ENCODE peak calls at places on chromosomes 6 and 20, in six cellular contexts. One of them, this sample, is unnamed.
A peak's percentile ranks its signal among the peaks of the same experiment; 100 is the strongest.

GRCh38 chr6:3847521-3847920 is 1.7 kb upstream of the FAM50B start:
- DNase-seq in aorta: no peak
- DNase-seq in Caki2: no peak
- DNase-seq in MCF 10A: no peak
- DNase-seq in anterior cingulate cortex: no peak
- DNase-seq in HCEC 1CT: no peak
- DNase-seq in this sample: no peak

GRCh38 chr6:165321150-165321549 is 11.7 kb upstream of the C6orf118 start:
- DNase-seq in HCEC 1CT: no peak
- DNase-seq in anterior cingulate cortex: no peak
- DNase-seq in MCF 10A: no peak
- DNase-seq in Caki2: no peak
- DNase-seq in aorta: no peak
- DNase-seq in this sample: no peak

GRCh38 chr6:2770171-2770570 is 5.0 kb downstream of the WRNIP1 start:
- DNase-seq in MCF 10A: no peak
- DNase-seq in aorta: peak; percentile 81
- DNase-seq in Caki2: no peak
- DNase-seq in HCEC 1CT: no peak
- DNase-seq in anterior cingulate cortex: no peak
- DNase-seq in this sample: peak; percentile 73

GRCh38 chr6:99241905-99242534 is 107.5 kb downstream of the FAXC start:
- DNase-seq in anterior cingulate cortex: peak; percentile 0
- DNase-seq in aorta: no peak
- DNase-seq in HCEC 1CT: peak; percentile 5
- DNase-seq in MCF 10A: peak; percentile 42
- DNase-seq in Caki2: peak; percentile 44
- DNase-seq in this sample: no peak

GRCh38 chr20:54633903-54634302 is 158.5 kb downstream of the DOK5 start:
- DNase-seq in aorta: no peak
- DNase-seq in HCEC 1CT: no peak
- DNase-seq in Caki2: no peak
- DNase-seq in MCF 10A: no peak
- DNase-seq in anterior cingulate cortex: no peak
- DNase-seq in this sample: no peak

GRCh38 chr6:108805611-108806181 is 42.5 kb upstream of the ARMC2 start:
- DNase-seq in aorta: no peak
- DNase-seq in anterior cingulate cortex: no peak
- DNase-seq in Caki2: no peak
- DNase-seq in MCF 10A: no peak
- DNase-seq in HCEC 1CT: no peak
- DNase-seq in this sample: no peak

GRCh38 chr6:121897337-121897760 is 461.9 kb downstream of the GJA1 start:
- DNase-seq in HCEC 1CT: no peak
- DNase-seq in Caki2: no peak
- DNase-seq in anterior cingulate cortex: no peak
- DNase-seq in MCF 10A: peak; percentile 50
- DNase-seq in aorta: no peak
- DNase-seq in this sample: no peak

GRCh38 chr20:45114465-45115385 is at the start of gene WFDC5:
- DNase-seq in Caki2: no peak
- DNase-seq in MCF 10A: no peak
- DNase-seq in anterior cingulate cortex: no peak
- DNase-seq in HCEC 1CT: no peak
- DNase-seq in aorta: no peak
- DNase-seq in this sample: no peak

GRCh38 chr20:4681441-4681840 is 40.3 kb upstream of the PRND start:
- DNase-seq in Caki2: no peak
- DNase-seq in MCF 10A: no peak
- DNase-seq in anterior cingulate cortex: no peak
- DNase-seq in aorta: no peak
- DNase-seq in HCEC 1CT: no peak
- DNase-seq in this sample: no peak

GRCh38 chr20:44020406-44021148 is 105.9 kb downstream of the TOX2 start:
- DNase-seq in HCEC 1CT: no peak
- DNase-seq in MCF 10A: no peak
- DNase-seq in Caki2: no peak
- DNase-seq in aorta: no peak
- DNase-seq in anterior cingulate cortex: no peak
- DNase-seq in this sample: no peak

GRCh38 chr20:7656662-7657061 is 283.6 kb downstream of the HAO1 start:
- DNase-seq in aorta: no peak
- DNase-seq in MCF 10A: no peak
- DNase-seq in anterior cingulate cortex: no peak
- DNase-seq in HCEC 1CT: no peak
- DNase-seq in Caki2: no peak
- DNase-seq in this sample: no peak

GRCh38 chr6:63307581-63308246 is 12.1 kb downstream of the LGSN start:
- DNase-seq in aorta: no peak
- DNase-seq in HCEC 1CT: peak; percentile 66
- DNase-seq in anterior cingulate cortex: no peak
- DNase-seq in MCF 10A: peak; percentile 74
- DNase-seq in Caki2: peak; percentile 80
- DNase-seq in this sample: peak; percentile 47

GRCh38 chr6:11909696-11910132 is 102.4 kb upstream of the HIVEP1 start:
- DNase-seq in HCEC 1CT: peak; percentile 24
- DNase-seq in MCF 10A: no peak
- DNase-seq in Caki2: no peak
- DNase-seq in aorta: no peak
- DNase-seq in anterior cingulate cortex: no peak
- DNase-seq in this sample: no peak

GRCh38 chr6:10190042-10190441 is 224.8 kb downstream of the TFAP2A start:
- DNase-seq in HCEC 1CT: no peak
- DNase-seq in MCF 10A: no peak
- DNase-seq in aorta: no peak
- DNase-seq in Caki2: peak; percentile 43
- DNase-seq in anterior cingulate cortex: no peak
- DNase-seq in this sample: no peak

GRCh38 chr6:5398530-5398929 is 137.2 kb downstream of the FARS2 start:
- DNase-seq in aorta: no peak
- DNase-seq in MCF 10A: peak; percentile 59
- DNase-seq in anterior cingulate cortex: no peak
- DNase-seq in HCEC 1CT: peak; percentile 51
- DNase-seq in Caki2: peak; percentile 5
- DNase-seq in this sample: peak; percentile 65

GRCh38 chr6:141580988-141581387 is 551.7 kb upstream of the GJE1 start:
- DNase-seq in anterior cingulate cortex: no peak
- DNase-seq in aorta: no peak
- DNase-seq in MCF 10A: no peak
- DNase-seq in HCEC 1CT: peak; percentile 49
- DNase-seq in Caki2: no peak
- DNase-seq in this sample: no peak

GRCh38 chr6:139485185-139485584 is 110.7 kb upstream of the CITED2 start:
- DNase-seq in Caki2: no peak
- DNase-seq in aorta: no peak
- DNase-seq in HCEC 1CT: no peak
- DNase-seq in anterior cingulate cortex: no peak
- DNase-seq in MCF 10A: no peak
- DNase-seq in this sample: no peak

GRCh38 chr6:83904395-83904794 is 44.9 kb downstream of the CYB5R4 start:
- DNase-seq in Caki2: no peak
- DNase-seq in anterior cingulate cortex: no peak
- DNase-seq in MCF 10A: no peak
- DNase-seq in aorta: no peak
- DNase-seq in HCEC 1CT: no peak
- DNase-seq in this sample: no peak

GRCh38 chr20:46111028-46111835 is 6.9 kb upstream of the CD40 start:
- DNase-seq in anterior cingulate cortex: no peak
- DNase-seq in aorta: peak; percentile 54
- DNase-seq in HCEC 1CT: no peak
- DNase-seq in Caki2: no peak
- DNase-seq in MCF 10A: no peak
- DNase-seq in this sample: no peak

GRCh38 chr20:5216663-5217062 is 89.9 kb downstream of the CDS2 start:
- DNase-seq in anterior cingulate cortex: no peak
- DNase-seq in MCF 10A: no peak
- DNase-seq in Caki2: no peak
- DNase-seq in aorta: no peak
- DNase-seq in HCEC 1CT: no peak
- DNase-seq in this sample: no peak

GRCh38 chr6:128519132-128519930 is 1.1 kb downstream of the PTPRK start:
- DNase-seq in aorta: peak; percentile 80
- DNase-seq in MCF 10A: peak; percentile 68
- DNase-seq in Caki2: peak; percentile 77
- DNase-seq in HCEC 1CT: peak; percentile 58
- DNase-seq in anterior cingulate cortex: peak; percentile 64
- DNase-seq in this sample: peak; percentile 67

GRCh38 chr6:30020629-30021028 is 40.4 kb upstream of the POLR1H start:
- DNase-seq in aorta: no peak
- DNase-seq in anterior cingulate cortex: no peak
- DNase-seq in MCF 10A: no peak
- DNase-seq in HCEC 1CT: no peak
- DNase-seq in Caki2: no peak
- DNase-seq in this sample: no peak

GRCh38 chr6:6972456-6972855 is 135.3 kb upstream of the RREB1 start:
- DNase-seq in aorta: no peak
- DNase-seq in anterior cingulate cortex: no peak
- DNase-seq in HCEC 1CT: no peak
- DNase-seq in MCF 10A: peak; percentile 68
- DNase-seq in Caki2: no peak
- DNase-seq in this sample: no peak

GRCh38 chr6:133767571-133767970 is 121.3 kb upstream of the TCF21 start:
- DNase-seq in HCEC 1CT: peak; percentile 22
- DNase-seq in aorta: no peak
- DNase-seq in MCF 10A: no peak
- DNase-seq in Caki2: no peak
- DNase-seq in anterior cingulate cortex: no peak
- DNase-seq in this sample: no peak

GRCh38 chr6:147900191-147900830 is 391.8 kb downstream of the SAMD5 start:
- DNase-seq in anterior cingulate cortex: no peak
- DNase-seq in aorta: no peak
- DNase-seq in Caki2: no peak
- DNase-seq in HCEC 1CT: no peak
- DNase-seq in MCF 10A: no peak
- DNase-seq in this sample: no peak

GRCh38 chr6:35051997-35052583 is 89.0 kb downstream of the TCP11 start:
- DNase-seq in aorta: no peak
- DNase-seq in HCEC 1CT: no peak
- DNase-seq in Caki2: no peak
- DNase-seq in MCF 10A: no peak
- DNase-seq in anterior cingulate cortex: no peak
- DNase-seq in this sample: no peak

GRCh38 chr20:7696311-7696710 is 243.9 kb downstream of the HAO1 start:
- DNase-seq in MCF 10A: no peak
- DNase-seq in HCEC 1CT: peak; percentile 36
- DNase-seq in Caki2: peak; percentile 19
- DNase-seq in anterior cingulate cortex: no peak
- DNase-seq in aorta: no peak
- DNase-seq in this sample: no peak

This sample was measured in dermis microvascular lymphatic vessel endothelial cell.